ENCODE peak calls at places on chromosome 3, in four cellular contexts. One of them, this sample, is unnamed.

GRCh38 chr3:117011687-117012250 is 302.2 kb downstream of the TUSC7 start:
- DNase-seq in PC-9: no peak
- DNase-seq in GM06990: no peak
- DNase-seq in CD4-positive, alpha-beta memory T cell: no peak
- DNase-seq in this sample: no peak

GRCh38 chr3:45182915-45183881 is 37.0 kb upstream of the CDCP1 start:
- DNase-seq in PC-9: peak
- DNase-seq in CD4-positive, alpha-beta memory T cell: no peak
- DNase-seq in GM06990: no peak
- DNase-seq in this sample: no peak

GRCh38 chr3:190229632-190230424 is 92.4 kb downstream of the CLDN1 start:
- DNase-seq in PC-9: peak
- DNase-seq in CD4-positive, alpha-beta memory T cell: no peak
- DNase-seq in GM06990: peak
- DNase-seq in this sample: peak

GRCh38 chr3:9008550-9009255 is 45.4 kb upstream of the RAD18 start:
- DNase-seq in GM06990: no peak
- DNase-seq in CD4-positive, alpha-beta memory T cell: no peak
- DNase-seq in PC-9: no peak
- DNase-seq in this sample: no peak

GRCh38 chr3:24533557-24534193 is 39.0 kb upstream of the THRB start:
- DNase-seq in GM06990: no peak
- DNase-seq in CD4-positive, alpha-beta memory T cell: no peak
- DNase-seq in PC-9: no peak
- DNase-seq in this sample: no peak

GRCh38 chr3:186589856-186590579 is 19.5 kb downstream of the DNAJB11 start:
- DNase-seq in PC-9: peak
- DNase-seq in CD4-positive, alpha-beta memory T cell: peak
- DNase-seq in GM06990: no peak
- DNase-seq in this sample: no peak

GRCh38 chr3:191330309-191330712 is at the start of gene UTS2B:
- DNase-seq in GM06990: peak
- DNase-seq in PC-9: peak
- DNase-seq in CD4-positive, alpha-beta memory T cell: no peak
- DNase-seq in this sample: no peak

GRCh38 chr3:142902356-142902755 is 13.5 kb upstream of the PCOLCE2 start:
- DNase-seq in PC-9: no peak
- DNase-seq in CD4-positive, alpha-beta memory T cell: no peak
- DNase-seq in GM06990: no peak
- DNase-seq in this sample: no peak

GRCh38 chr3:160784853-160785252 is 28.8 kb downstream of the PPM1L start:
- DNase-seq in PC-9: peak
- DNase-seq in CD4-positive, alpha-beta memory T cell: no peak
- DNase-seq in GM06990: no peak
- DNase-seq in this sample: no peak

GRCh38 chr3:124383051-124383450 is 347.2 kb upstream of the UMPS start:
- DNase-seq in GM06990: no peak
- DNase-seq in CD4-positive, alpha-beta memory T cell: no peak
- DNase-seq in PC-9: no peak
- DNase-seq in this sample: no peak

GRCh38 chr3:124383846-124384483 is 346.3 kb upstream of the UMPS start:
- DNase-seq in PC-9: no peak
- DNase-seq in GM06990: no peak
- DNase-seq in CD4-positive, alpha-beta memory T cell: no peak
- DNase-seq in this sample: no peak

GRCh38 chr3:124387008-124387407 is 343.2 kb upstream of the UMPS start:
- DNase-seq in PC-9: no peak
- DNase-seq in GM06990: no peak
- DNase-seq in CD4-positive, alpha-beta memory T cell: no peak
- DNase-seq in this sample: no peak

GRCh38 chr3:124386006-124386405 is 344.2 kb upstream of the UMPS start:
- DNase-seq in GM06990: no peak
- DNase-seq in PC-9: no peak
- DNase-seq in CD4-positive, alpha-beta memory T cell: no peak
- DNase-seq in this sample: no peak

DNA sequence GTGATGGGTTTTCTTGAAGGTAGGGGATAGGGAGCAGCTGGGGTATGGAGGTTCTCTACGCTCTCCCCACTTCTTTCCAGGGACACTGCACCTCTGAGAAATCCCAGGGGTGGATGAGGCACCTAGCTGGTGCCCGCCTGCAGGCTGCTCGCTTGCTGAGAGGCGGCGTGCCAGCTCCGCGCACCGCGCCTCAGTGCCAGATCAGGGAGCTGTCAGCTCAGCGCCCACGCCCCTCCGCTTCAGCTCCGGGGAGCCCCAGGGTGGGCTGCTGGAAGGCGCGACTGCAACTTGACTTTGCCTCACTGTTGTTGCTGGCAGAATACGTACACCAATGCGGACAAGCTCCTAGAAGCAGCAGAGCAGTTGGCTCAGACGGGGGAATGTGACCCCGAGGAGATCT is 345.7 kb upstream of the UMPS start:
- DNase-seq in PC-9: no peak
- DNase-seq in GM06990: no peak
- DNase-seq in CD4-positive, alpha-beta memory T cell: no peak
- DNase-seq in this sample: no peak
- H3K4me3 ChIP-seq in PC-9: no peak
- H3K4me3 ChIP-seq in GM06990: no peak
- H3K4me3 ChIP-seq in CD4-positive, alpha-beta memory T cell: no peak
- H3K4me3 ChIP-seq in this sample: no peak

GRCh38 chr3:156472150-156472549 is 82.8 kb downstream of the SSR3 start:
- DNase-seq in PC-9: no peak
- DNase-seq in CD4-positive, alpha-beta memory T cell: peak
- DNase-seq in GM06990: no peak
- DNase-seq in this sample: no peak

GRCh38 chr3:156471431-156471830 is 83.5 kb downstream of the SSR3 start:
- DNase-seq in CD4-positive, alpha-beta memory T cell: no peak
- DNase-seq in PC-9: no peak
- DNase-seq in GM06990: no peak
- DNase-seq in this sample: no peak

GRCh38 chr3:156477306-156477705 is 77.6 kb downstream of the SSR3 start:
- DNase-seq in PC-9: no peak
- DNase-seq in CD4-positive, alpha-beta memory T cell: no peak
- DNase-seq in GM06990: no peak
- DNase-seq in this sample: peak

GRCh38 chr3:156473341-156473740 is 81.6 kb downstream of the SSR3 start:
- DNase-seq in CD4-positive, alpha-beta memory T cell: no peak
- DNase-seq in GM06990: no peak
- DNase-seq in PC-9: no peak
- DNase-seq in this sample: no peak

GRCh38 chr3:156474560-156475389 is 80.1 kb downstream of the SSR3 start:
- DNase-seq in CD4-positive, alpha-beta memory T cell: no peak
- DNase-seq in GM06990: no peak
- DNase-seq in PC-9: no peak
- DNase-seq in this sample: no peak
- H3K4me3 ChIP-seq in CD4-positive, alpha-beta memory T cell: no peak
- H3K4me3 ChIP-seq in GM06990: no peak
- H3K4me3 ChIP-seq in PC-9: no peak
- H3K4me3 ChIP-seq in this sample: no peak

GRCh38 chr3:46979958-46980497 is 562 bp downstream of the NBEAL2 start:
- DNase-seq in PC-9: no peak
- DNase-seq in GM06990: no peak
- DNase-seq in CD4-positive, alpha-beta memory T cell: no peak
- DNase-seq in this sample: no peak
- H3K4me3 ChIP-seq in PC-9: peak
- H3K4me3 ChIP-seq in GM06990: peak
- H3K4me3 ChIP-seq in CD4-positive, alpha-beta memory T cell: peak
- H3K4me3 ChIP-seq in this sample: peak

DNA sequence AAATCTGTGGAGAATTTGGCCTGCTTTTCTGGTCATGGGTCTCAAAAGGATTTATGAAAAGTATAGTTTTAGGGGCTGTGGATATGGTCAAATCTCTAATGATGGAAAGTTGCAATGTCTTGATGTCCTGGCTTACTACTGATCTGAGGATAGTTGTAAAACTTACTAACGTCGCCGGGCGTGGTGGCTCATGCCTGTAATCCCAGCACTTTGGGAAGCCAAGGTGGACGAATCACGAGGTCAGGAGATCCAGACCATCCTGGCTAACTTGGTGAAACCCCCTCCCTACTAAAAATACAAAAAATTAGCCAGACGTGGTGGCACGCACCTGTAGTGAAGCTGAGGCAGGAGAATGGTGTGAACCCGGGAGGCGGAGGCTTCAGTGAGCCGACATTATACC is 19.6 kb downstream of the TRIM71 start:
- DNase-seq in GM06990: no peak
- DNase-seq in PC-9: no peak
- DNase-seq in CD4-positive, alpha-beta memory T cell: no peak
- DNase-seq in this sample: no peak
- H3K4me3 ChIP-seq in GM06990: no peak
- H3K4me3 ChIP-seq in PC-9: no peak
- H3K4me3 ChIP-seq in CD4-positive, alpha-beta memory T cell: no peak
- H3K4me3 ChIP-seq in this sample: no peak

GRCh38 chr3:31004025-31004678 is 109.7 kb upstream of the GADL1 start:
- DNase-seq in CD4-positive, alpha-beta memory T cell: no peak
- DNase-seq in GM06990: no peak
- DNase-seq in PC-9: peak
- DNase-seq in this sample: peak

GRCh38 chr3:31002730-31003129 is 108.3 kb upstream of the GADL1 start:
- DNase-seq in GM06990: peak
- DNase-seq in PC-9: no peak
- DNase-seq in CD4-positive, alpha-beta memory T cell: no peak
- DNase-seq in this sample: no peak
- H3K4me3 ChIP-seq in GM06990: no peak
- H3K4me3 ChIP-seq in PC-9: no peak
- H3K4me3 ChIP-seq in CD4-positive, alpha-beta memory T cell: no peak
- H3K4me3 ChIP-seq in this sample: no peak

DNA sequence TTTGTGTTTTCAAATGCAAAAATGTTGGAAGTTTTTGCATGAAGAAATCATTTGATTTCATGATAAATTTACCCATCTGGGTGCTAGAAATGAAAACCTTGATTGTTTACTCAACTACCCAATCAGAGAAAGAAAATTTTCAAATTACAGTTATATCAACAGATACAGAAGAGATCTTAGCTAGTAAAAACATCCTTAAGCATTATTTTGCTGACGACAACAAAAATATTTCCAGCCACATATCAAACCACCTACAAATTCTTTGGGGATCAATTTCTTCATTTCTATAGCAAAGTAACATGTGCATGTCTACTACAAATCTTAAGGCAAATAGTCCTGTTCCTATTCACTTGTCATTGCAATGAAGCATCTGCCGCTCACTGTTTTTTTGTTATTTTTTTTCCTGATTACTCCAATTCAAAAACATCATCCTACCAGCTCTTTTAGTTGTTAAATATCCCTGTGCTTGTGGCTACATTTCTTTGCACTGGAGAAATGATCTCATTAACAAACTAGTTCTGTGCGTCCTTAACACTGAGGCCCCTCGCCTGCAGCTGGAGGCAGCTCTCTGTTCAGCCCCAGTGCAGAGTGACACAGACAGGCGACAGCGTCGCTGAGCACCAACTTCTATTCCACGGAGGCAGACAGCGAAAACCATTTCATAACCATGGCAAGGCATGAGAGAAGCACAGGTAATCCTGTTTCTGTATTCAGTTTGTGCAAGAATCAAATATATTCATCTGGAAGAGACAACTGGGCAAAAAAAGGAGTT is 530.4 kb downstream of the ZIC1 start:
- DNase-seq in PC-9: no peak
- DNase-seq in GM06990: no peak
- DNase-seq in CD4-positive, alpha-beta memory T cell: no peak
- DNase-seq in this sample: no peak
- H3K4me3 ChIP-seq in PC-9: no peak
- H3K4me3 ChIP-seq in GM06990: no peak
- H3K4me3 ChIP-seq in CD4-positive, alpha-beta memory T cell: no peak
- H3K4me3 ChIP-seq in this sample: no peak